ENCODE peak calls at places on chromosome 12, in five cellular contexts. W, D, P, J and N are unnamed samples.

GRCh38 chr12:67420506-67420905 is 151.3 kb downstream of the CAND1 start:
- DNase-seq in W (no peak), D (no peak), P (no peak), J (no peak), N (no peak)

GRCh38 chr12:22408605-22409004 is 74.1 kb upstream of the ST8SIA1 start:
- DNase-seq in W (no peak), D (no peak), P (no peak), J (no peak), N (no peak)

GRCh38 chr12:57815177-57816000 is 3.1 kb downstream of the AVIL start:
- DNase-seq in W (peak; percentile 28), D (no peak), P (no peak), J (no peak), N (no peak)

GRCh38 chr12:97148941-97149559 is 242.0 kb downstream of the NEDD1 start:
- DNase-seq in W (peak; percentile 28), D (no peak), P (peak; percentile 24), J (peak; percentile 26), N (peak; percentile 43)

GRCh38 chr12:81779216-81779615 is 20.1 kb upstream of the PPFIA2 start:
- DNase-seq in W (no peak), D (no peak), P (no peak), J (no peak), N (no peak)

GRCh38 chr12:109795023-109795422 is 38.2 kb downstream of the TRPV4 start:
- DNase-seq in W (no peak), D (no peak), P (no peak), J (peak; percentile 83), N (no peak)

GRCh38 chr12:39623919-39624318 is 4.3 kb upstream of the ABCD2 start:
- DNase-seq in W (no peak), D (no peak), P (no peak), J (peak; percentile 50), N (no peak)

GRCh38 chr12:43816168-43816567 is 10.1 kb upstream of the TWF1 start:
- DNase-seq in W (no peak), D (no peak), P (no peak), J (peak; percentile 65), N (no peak)

GRCh38 chr12:110679201-110679600 is 9.7 kb downstream of the HVCN1 start:
- DNase-seq in W (no peak), D (no peak), P (no peak), J (no peak), N (no peak)

GRCh38 chr12:20212658-20213387 is 155.5 kb upstream of the PDE3A start:
- DNase-seq in W (no peak), D (peak; percentile 84), P (peak; percentile 84), J (peak; percentile 69), N (peak; percentile 69)

GRCh38 chr12:111244673-111245072 is 124.2 kb downstream of the PHETA1 start:
- DNase-seq in W (no peak), D (no peak), P (no peak), J (no peak), N (no peak)

GRCh38 chr12:105931762-105932587 is 206.8 kb downstream of the NUAK1 start:
- DNase-seq in W (no peak), D (no peak), P (no peak), J (no peak), N (no peak)

GRCh38 chr12:88200029-88200428 is 57.9 kb downstream of the TMTC3 start:
- DNase-seq in W (no peak), D (no peak), P (no peak), J (no peak), N (no peak)

GRCh38 chr12:121638298-121639202 is 12.2 kb downstream of the ORAI1 start:
- DNase-seq in W (no peak), D (no peak), P (no peak), J (no peak), N (peak; percentile 20)

GRCh38 chr12:110966081-110966760 is 45.8 kb upstream of the MYL2 start:
- DNase-seq in W (no peak), D (no peak), P (no peak), J (no peak), N (no peak)

GRCh38 chr12:103851127-103851526 is 10.1 kb upstream of the NT5DC3 start:
- DNase-seq in W (no peak), D (no peak), P (no peak), J (peak; percentile 67), N (no peak)

GRCh38 chr12:53750812-53751335 is 905 bp downstream of the CISTR start:
- DNase-seq in W (peak; percentile 10), D (peak; percentile 34), P (peak; percentile 44), J (no peak), N (no peak)

GRCh38 chr12:46555379-46555778 is 182.8 kb upstream of the SLC38A2 start:
- DNase-seq in W (no peak), D (no peak), P (no peak), J (peak; percentile 83), N (no peak)

GRCh38 chr12:6960291-6961277 is 9.4 kb downstream of the PTPN6 start:
- DNase-seq in W (no peak), D (no peak), P (peak; percentile 20), J (no peak), N (peak; percentile 44)

GRCh38 chr12:122394626-122395194 is 27.8 kb downstream of the CLIP1 start:
- DNase-seq in W (no peak), D (no peak), P (no peak), J (no peak), N (no peak)

GRCh38 chr12:99898645-99899044 is 86.1 kb downstream of the ANKS1B start:
- DNase-seq in W (no peak), D (no peak), P (no peak), J (no peak), N (no peak)

GRCh38 chr12:122500685-122501488 is at the start of gene ZCCHC8:
- DNase-seq in W (peak; percentile 94), D (peak; percentile 96), P (peak; percentile 97), J (peak; percentile 98), N (peak; percentile 99)

GRCh38 chr12:89943461-89943860 is 234.8 kb upstream of the ATP2B1 start:
- DNase-seq in W (no peak), D (no peak), P (no peak), J (no peak), N (no peak)

GRCh38 chr12:116314477-116314876 is 37.0 kb upstream of the MED13L start:
- DNase-seq in W (no peak), D (no peak), P (no peak), J (no peak), N (no peak)

GRCh38 chr12:83075471-83075870 is 388.8 kb downstream of the TMTC2 start:
- DNase-seq in W (no peak), D (no peak), P (no peak), J (no peak), N (no peak)

GRCh38 chr12:67957383-67957782 is 31.9 kb upstream of the IFNG-AS1 start:
- DNase-seq in W (no peak), D (no peak), P (no peak), J (no peak), N (no peak)

GRCh38 chr12:66929121-66929520 is 250.2 kb upstream of the GRIP1 start:
- DNase-seq in W (no peak), D (no peak), P (no peak), J (no peak), N (no peak)

GRCh38 chr12:5514545-5514944 is 82.6 kb downstream of the NTF3 start:
- DNase-seq in W (no peak), D (no peak), P (no peak), J (no peak), N (no peak)

GRCh38 chr12:57476993-57477709 is 2.5 kb downstream of the ARHGAP9 start:
- DNase-seq in W (no peak), D (no peak), P (no peak), J (no peak), N (no peak)

GRCh38 chr12:20096430-20096829 is 271.9 kb upstream of the PDE3A start:
- DNase-seq in W (no peak), D (no peak), P (no peak), J (no peak), N (no peak)

GRCh38 chr12:92597997-92598396 is 104.8 kb upstream of the PLEKHG7 start:
- DNase-seq in W (no peak), D (no peak), P (no peak), J (peak; percentile 94), N (no peak)

GRCh38 chr12:55745361-55746146 is 2.6 kb downstream of the GDF11 start:
- DNase-seq in W (no peak), D (no peak), P (no peak), J (no peak), N (no peak)

GRCh38 chr12:111389635-111390034 is 16.1 kb upstream of the SH2B3 start:
- DNase-seq in W (no peak), D (no peak), P (no peak), J (no peak), N (no peak)

GRCh38 chr12:45674583-45674982 is 54.9 kb upstream of the ARID2 start:
- DNase-seq in W (no peak), D (peak; percentile 42), P (peak; percentile 53), J (peak; percentile 56), N (no peak)

GRCh38 chr12:112183591-112184021 is 58.2 kb downstream of the TRAFD1 start:
- DNase-seq in W (no peak), D (no peak), P (no peak), J (peak; percentile 25), N (no peak)

GRCh38 chr12:42524716-42525115 is 64.8 kb downstream of the PRICKLE1 start:
- DNase-seq in W (no peak), D (no peak), P (no peak), J (no peak), N (no peak)

GRCh38 chr12:113341535-113341934 is 6.6 kb upstream of the SLC8B1 start:
- DNase-seq in W (no peak), D (no peak), P (no peak), J (no peak), N (no peak)
- H3K9me3 ChIP-seq in W (no peaks in the 10 kb centered on the region), D (no peaks in the 10 kb centered on the region), P (no peaks in the 10 kb centered on the region), J (no peaks in the 10 kb centered on the region), N (no peaks in the 10 kb centered on the region)

DNA sequence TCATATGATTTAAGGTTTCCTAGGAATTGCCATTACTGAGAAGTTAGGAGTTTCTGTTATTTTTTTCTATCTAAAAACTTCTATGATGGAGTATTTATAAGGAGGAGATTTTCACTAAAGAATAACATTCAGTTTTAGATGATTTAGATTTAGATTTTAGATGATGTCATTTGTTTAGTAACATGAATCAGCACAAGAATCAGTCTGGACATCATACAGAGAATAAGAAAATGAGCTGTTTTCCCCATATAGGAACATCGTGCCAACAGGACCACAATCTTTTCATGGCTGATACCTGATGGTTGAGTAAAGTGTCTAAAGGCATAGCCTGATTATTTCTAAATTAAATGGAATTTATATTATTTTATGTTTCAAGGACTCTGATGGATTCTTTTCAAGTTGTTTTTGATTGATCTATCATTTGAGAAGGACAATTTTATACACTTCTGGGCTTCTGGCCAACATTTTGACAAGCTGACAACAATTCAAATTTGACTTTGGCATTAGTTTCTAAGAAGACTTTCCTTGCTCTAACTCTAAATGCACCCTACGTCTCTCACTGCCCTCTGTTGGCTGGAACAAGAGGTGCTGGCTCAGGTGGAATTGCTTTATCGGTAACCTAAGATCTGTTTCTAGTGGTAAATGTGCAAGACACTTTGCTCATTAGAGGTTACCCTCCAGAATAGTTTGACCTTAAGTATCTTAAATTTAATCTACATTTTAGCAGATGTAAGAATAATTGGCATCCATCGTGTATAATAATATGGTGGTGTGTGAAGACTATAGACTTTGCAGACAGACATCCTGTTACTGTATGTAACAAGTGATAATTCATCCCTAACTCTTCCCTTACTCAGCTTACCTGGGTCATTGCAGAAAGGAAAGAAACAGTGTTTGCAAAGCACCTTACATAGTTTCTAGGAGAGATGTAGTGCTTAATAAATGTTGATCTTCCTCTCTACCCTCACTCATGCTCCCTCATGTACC is 42.8 kb upstream of the CPSF6 start:
- DNase-seq in W (no peak), D (no peak), P (no peak), J (peak; percentile 5), N (peak; percentile 26)
- H3K9me3 ChIP-seq in W (peaks cover 27% of the 10 kb centered on the region), D (no peaks in the 10 kb centered on the region), P (peaks cover 16% of the 10 kb centered on the region), J (peaks cover 17% of the 10 kb centered on the region), N (peaks cover 2% of the 10 kb centered on the region)

GRCh38 chr12:31984806-31985591 is 25.8 kb downstream of the RESF1 start:
- DNase-seq in W (no peak), D (no peak), P (no peak), J (no peak), N (no peak)
- H3K9me3 ChIP-seq in W (peaks cover 71% of the 10 kb centered on the region), D (no peaks in the 10 kb centered on the region), P (no peaks in the 10 kb centered on the region), J (no peaks in the 10 kb centered on the region), N (peaks cover 2% of the 10 kb centered on the region)

GRCh38 chr12:133190176-133190575 is 8.9 kb downstream of the ZNF268 start:
- DNase-seq in W (no peak), D (no peak), P (no peak), J (no peak), N (no peak)
- H3K9me3 ChIP-seq in W (peaks cover 98% of the 10 kb centered on the region), D (peaks cover 96% of the 10 kb centered on the region), P (peaks cover 81% of the 10 kb centered on the region), J (peaks cover 64% of the 10 kb centered on the region), N (peaks cover 10% of the 10 kb centered on the region)